ENCODE peak calls at places on chromosomes 16 and 17, in four cellular contexts. W is GM12864, G is lower leg skin, Z is body of pancreas. Y is an unnamed sample.

GRCh38 chr17:33854596-33854995 is 400.5 kb upstream of the CCL2 start:
- DNase-seq in W (no peak), G (no peak), Z (no peak), Y (no peak)

GRCh38 chr16:1331712-1332617 is 1.5 kb upstream of the BAIAP3 start:
- DNase-seq in W (peak), G (no peak), Z (peak), Y (peak)

GRCh38 chr16:48459167-48459566 is 74.0 kb upstream of the SIAH1 start:
- DNase-seq in W (no peak), G (no peak), Z (no peak), Y (no peak)

GRCh38 chr16:10594312-10594950 is 14.0 kb upstream of the EMP2 start:
- DNase-seq in W (no peak), G (peak), Z (peak), Y (no peak)

GRCh38 chr16:10878644-10879498 is 1.9 kb downstream of the CIITA start:
- DNase-seq in W (no peak), G (no peak), Z (peak), Y (peak)

GRCh38 chr16:31298340-31298739 is 38.6 kb downstream of the ITGAM start:
- DNase-seq in W (no peak), G (no peak), Z (no peak), Y (no peak)

GRCh38 chr17:5237541-5238016 is 2.9 kb upstream of the SCIMP start:
- DNase-seq in W (peak), G (peak), Z (peak), Y (peak)

GRCh38 chr16:79013930-79014329 is 586.6 kb downstream of the MAF start:
- DNase-seq in W (no peak), G (peak), Z (no peak), Y (no peak)

GRCh38 chr17:4008496-4009163 is 44.4 kb upstream of the ATP2A3 start:
- DNase-seq in W (no peak), G (no peak), Z (no peak), Y (no peak)

GRCh38 chr17:78131172-78132085 is 858 bp downstream of the TMC8 start:
- DNase-seq in W (no peak), G (no peak), Z (no peak), Y (no peak)

GRCh38 chr16:75265911-75266701 is 14.7 kb upstream of the BCAR1 start:
- DNase-seq in W (no peak), G (no peak), Z (peak), Y (peak)

GRCh38 chr16:24681793-24682192 is 47.7 kb upstream of the TNRC6A start:
- DNase-seq in W (no peak), G (no peak), Z (no peak), Y (no peak)

GRCh38 chr17:11991461-11991860 is 5.8 kb downstream of the ZNF18 start:
- DNase-seq in W (no peak), G (no peak), Z (no peak), Y (no peak)

GRCh38 chr16:4976611-4977145 is 18.5 kb downstream of the SEC14L5 start:
- DNase-seq in W (no peak), G (no peak), Z (peak), Y (no peak)

GRCh38 chr17:29587591-29587990 is 1.9 kb downstream of the GIT1 start:
- DNase-seq in W (no peak), G (no peak), Z (no peak), Y (no peak)
- H3K4me3 ChIP-seq in W (peak), G (no peak), Z (no peak), Y (peak)

GRCh38 chr16:88864521-88864920 is 1.9 kb downstream of the PABPN1L start:
- DNase-seq in W (no peak), G (no peak), Z (no peak), Y (no peak)

GRCh38 chr16:88862968-88863367 is 3.5 kb downstream of the PABPN1L start:
- DNase-seq in W (no peak), G (no peak), Z (no peak), Y (no peak)

GRCh38 chr16:88863426-88863825 is 3.0 kb downstream of the PABPN1L start:
- DNase-seq in W (no peak), G (no peak), Z (no peak), Y (no peak)

GRCh38 chr16:88865310-88865709 is 1.1 kb downstream of the PABPN1L start:
- DNase-seq in W (no peak), G (no peak), Z (no peak), Y (no peak)

GRCh38 chr16:88864099-88864498 is 2.4 kb downstream of the PABPN1L start:
- DNase-seq in W (no peak), G (no peak), Z (no peak), Y (no peak)
- TF ChIP-seq CTCF in W (no peak), G (no peak), Z (no peak), Y (no peak)

GRCh38 chr16:81275795-81276194 is 37.3 kb downstream of the BCO1 start:
- DNase-seq in W (no peak), G (no peak), Z (no peak), Y (no peak)

GRCh38 chr16:81277681-81278080 is 37.1 kb upstream of the GAN start:
- DNase-seq in W (no peak), G (peak), Z (no peak), Y (no peak)

GRCh38 chr16:81275064-81275532 is 36.6 kb downstream of the BCO1 start:
- DNase-seq in W (no peak), G (no peak), Z (no peak), Y (no peak)

GRCh38 chr16:81276323-81276722 is 37.8 kb downstream of the BCO1 start:
- DNase-seq in W (no peak), G (no peak), Z (no peak), Y (no peak)

GRCh38 chr16:81273223-81273940 is 34.9 kb downstream of the BCO1 start:
- DNase-seq in W (no peak), G (no peak), Z (no peak), Y (no peak)
- H3K4me3 ChIP-seq in W (no peak), G (no peak), Z (no peak), Y (no peak)

GRCh38 chr16:7206469-7206868 is 126.2 kb upstream of the RBFOX1 start:
- DNase-seq in W (no peak), G (no peak), Z (no peak), Y (no peak)
- TF ChIP-seq CTCF in W (no peak), G (no peak), Z (no peak), Y (no peak)

Y was measured in foreskin fibroblast.